ENCODE peak calls at places on chromosomes 4 and X, in seven cellular contexts. One of them, this sample, is unnamed.

GRCh38 chr4:72006576-72006975 is 25.2 kb upstream of the NPFFR2 start:
- DNase-seq in RWPE2: no peak
- DNase-seq in colonic mucosa: no peak
- DNase-seq in CD8-positive, alpha-beta memory T cell: no peak
- DNase-seq in lung: no peak
- DNase-seq in RWPE1: peak
- DNase-seq in Karpas-422: no peak
- DNase-seq in this sample: no peak

GRCh38 chr4:154836513-154836912 is 55.4 kb downstream of the RBM46 start:
- DNase-seq in CD8-positive, alpha-beta memory T cell: no peak
- DNase-seq in RWPE2: no peak
- DNase-seq in lung: no peak
- DNase-seq in RWPE1: no peak
- DNase-seq in Karpas-422: no peak
- DNase-seq in colonic mucosa: no peak
- DNase-seq in this sample: no peak

GRCh38 chr4:12265554-12265953 is 836.9 kb upstream of the HS3ST1 start:
- DNase-seq in Karpas-422: no peak
- DNase-seq in CD8-positive, alpha-beta memory T cell: no peak
- DNase-seq in colonic mucosa: no peak
- DNase-seq in RWPE2: no peak
- DNase-seq in lung: no peak
- DNase-seq in RWPE1: no peak
- DNase-seq in this sample: no peak

GRCh38 chr4:175935016-175935661 is 123.1 kb upstream of the GPM6A start:
- DNase-seq in Karpas-422: no peak
- DNase-seq in lung: no peak
- DNase-seq in RWPE2: no peak
- DNase-seq in RWPE1: peak
- DNase-seq in CD8-positive, alpha-beta memory T cell: no peak
- DNase-seq in colonic mucosa: no peak
- DNase-seq in this sample: peak

GRCh38 chr4:114780205-114780604 is 181.6 kb downstream of the UGT8 start:
- DNase-seq in colonic mucosa: no peak
- DNase-seq in RWPE2: no peak
- DNase-seq in Karpas-422: peak
- DNase-seq in lung: no peak
- DNase-seq in RWPE1: peak
- DNase-seq in CD8-positive, alpha-beta memory T cell: no peak
- DNase-seq in this sample: no peak

GRCh38 chrX:64204701-64205440 is 637 bp downstream of the AMER1 start:
- DNase-seq in Karpas-422: peak
- DNase-seq in RWPE1: peak
- DNase-seq in lung: peak
- DNase-seq in CD8-positive, alpha-beta memory T cell: peak
- DNase-seq in colonic mucosa: peak
- DNase-seq in RWPE2: no peak
- DNase-seq in this sample: peak

GRCh38 chr4:138049350-138049749 is 192.8 kb downstream of the SLC7A11 start:
- DNase-seq in RWPE2: no peak
- DNase-seq in colonic mucosa: no peak
- DNase-seq in RWPE1: no peak
- DNase-seq in CD8-positive, alpha-beta memory T cell: no peak
- DNase-seq in Karpas-422: no peak
- DNase-seq in lung: no peak
- DNase-seq in this sample: no peak

GRCh38 chrX:39815621-39816020 is 282.1 kb downstream of the BCOR start:
- DNase-seq in lung: no peak
- DNase-seq in colonic mucosa: no peak
- DNase-seq in CD8-positive, alpha-beta memory T cell: no peak
- DNase-seq in RWPE2: no peak
- DNase-seq in Karpas-422: peak
- DNase-seq in RWPE1: no peak
- DNase-seq in this sample: no peak

GRCh38 chr4:163663454-163664225 is 169.2 kb downstream of the TMA16 start:
- DNase-seq in Karpas-422: peak
- DNase-seq in RWPE2: no peak
- DNase-seq in RWPE1: no peak
- DNase-seq in lung: no peak
- DNase-seq in CD8-positive, alpha-beta memory T cell: no peak
- DNase-seq in colonic mucosa: no peak
- DNase-seq in this sample: no peak

GRCh38 chrX:153782324-153782723 is 1.5 kb downstream of the SRPK3 start:
- DNase-seq in Karpas-422: peak
- DNase-seq in RWPE2: no peak
- DNase-seq in CD8-positive, alpha-beta memory T cell: no peak
- DNase-seq in lung: no peak
- DNase-seq in RWPE1: no peak
- DNase-seq in colonic mucosa: no peak
- DNase-seq in this sample: no peak

GRCh38 chr4:122831515-122832196 is 5.0 kb downstream of the FGF2 start:
- DNase-seq in lung: no peak
- DNase-seq in RWPE1: peak
- DNase-seq in Karpas-422: no peak
- DNase-seq in RWPE2: no peak
- DNase-seq in colonic mucosa: no peak
- DNase-seq in CD8-positive, alpha-beta memory T cell: no peak
- DNase-seq in this sample: no peak

GRCh38 chrX:19188566-19188965 is 66.3 kb upstream of the ADGRG2 start:
- DNase-seq in lung: no peak
- DNase-seq in RWPE1: no peak
- DNase-seq in RWPE2: no peak
- DNase-seq in colonic mucosa: no peak
- DNase-seq in Karpas-422: no peak
- DNase-seq in CD8-positive, alpha-beta memory T cell: no peak
- DNase-seq in this sample: no peak

GRCh38 chrX:40107291-40108083 is 9.7 kb upstream of the BCOR start:
- DNase-seq in colonic mucosa: peak
- DNase-seq in lung: no peak
- DNase-seq in RWPE2: no peak
- DNase-seq in RWPE1: no peak
- DNase-seq in Karpas-422: no peak
- DNase-seq in CD8-positive, alpha-beta memory T cell: no peak
- DNase-seq in this sample: peak

GRCh38 chr4:77113069-77113468 is 37.3 kb upstream of the CCNI start:
- DNase-seq in RWPE1: no peak
- DNase-seq in RWPE2: no peak
- DNase-seq in CD8-positive, alpha-beta memory T cell: no peak
- DNase-seq in lung: no peak
- DNase-seq in Karpas-422: no peak
- DNase-seq in colonic mucosa: no peak
- DNase-seq in this sample: no peak

GRCh38 chr4:129972257-129972656 is 876.3 kb downstream of the C4orf33 start:
- DNase-seq in RWPE2: no peak
- DNase-seq in CD8-positive, alpha-beta memory T cell: no peak
- DNase-seq in colonic mucosa: no peak
- DNase-seq in Karpas-422: peak
- DNase-seq in RWPE1: no peak
- DNase-seq in lung: no peak
- DNase-seq in this sample: no peak

GRCh38 chr4:165464338-165464737 is 85.5 kb downstream of the CPE start:
- DNase-seq in lung: no peak
- DNase-seq in Karpas-422: no peak
- DNase-seq in CD8-positive, alpha-beta memory T cell: no peak
- DNase-seq in colonic mucosa: no peak
- DNase-seq in RWPE1: no peak
- DNase-seq in RWPE2: no peak
- DNase-seq in this sample: no peak

GRCh38 chr4:22356996-22357596 is 158.8 kb downstream of the ADGRA3 start:
- DNase-seq in colonic mucosa: no peak
- DNase-seq in lung: no peak
- DNase-seq in CD8-positive, alpha-beta memory T cell: no peak
- DNase-seq in Karpas-422: peak
- DNase-seq in RWPE2: no peak
- DNase-seq in RWPE1: no peak
- DNase-seq in this sample: no peak

GRCh38 chrX:102154900-102155805 is 624 bp downstream of the BEX5 start:
- DNase-seq in RWPE1: no peak
- DNase-seq in CD8-positive, alpha-beta memory T cell: peak
- DNase-seq in lung: peak
- DNase-seq in RWPE2: no peak
- DNase-seq in Karpas-422: peak
- DNase-seq in colonic mucosa: peak
- DNase-seq in this sample: peak

GRCh38 chrX:136708348-136708747 is 60.4 kb downstream of the CD40LG start:
- DNase-seq in colonic mucosa: no peak
- DNase-seq in RWPE1: no peak
- DNase-seq in CD8-positive, alpha-beta memory T cell: no peak
- DNase-seq in lung: no peak
- DNase-seq in RWPE2: no peak
- DNase-seq in Karpas-422: peak
- DNase-seq in this sample: no peak

GRCh38 chrX:136710324-136710951 is 62.5 kb downstream of the CD40LG start:
- DNase-seq in colonic mucosa: no peak
- DNase-seq in CD8-positive, alpha-beta memory T cell: no peak
- DNase-seq in Karpas-422: no peak
- DNase-seq in lung: no peak
- DNase-seq in RWPE2: no peak
- DNase-seq in RWPE1: no peak
- DNase-seq in this sample: no peak

GRCh38 chrX:136714626-136715599 is 65.8 kb downstream of the ARHGEF6 start:
- DNase-seq in RWPE1: no peak
- DNase-seq in CD8-positive, alpha-beta memory T cell: no peak
- DNase-seq in Karpas-422: peak
- DNase-seq in colonic mucosa: no peak
- DNase-seq in lung: no peak
- DNase-seq in RWPE2: no peak
- DNase-seq in this sample: no peak

GRCh38 chrX:136711147-136711546 is 63.2 kb downstream of the CD40LG start:
- DNase-seq in CD8-positive, alpha-beta memory T cell: no peak
- DNase-seq in RWPE1: no peak
- DNase-seq in lung: no peak
- DNase-seq in RWPE2: no peak
- DNase-seq in colonic mucosa: peak
- DNase-seq in Karpas-422: peak
- DNase-seq in this sample: no peak

GRCh38 chrX:136712631-136713030 is 64.7 kb downstream of the CD40LG start:
- DNase-seq in CD8-positive, alpha-beta memory T cell: no peak
- DNase-seq in RWPE1: no peak
- DNase-seq in lung: no peak
- DNase-seq in RWPE2: no peak
- DNase-seq in Karpas-422: no peak
- DNase-seq in colonic mucosa: no peak
- DNase-seq in this sample: no peak
- H3K27ac ChIP-seq in CD8-positive, alpha-beta memory T cell: no peak
- H3K27ac ChIP-seq in RWPE1: no peak
- H3K27ac ChIP-seq in lung: no peak
- H3K27ac ChIP-seq in RWPE2: no peak
- H3K27ac ChIP-seq in Karpas-422: no peak
- H3K27ac ChIP-seq in colonic mucosa: no peak
- H3K27ac ChIP-seq in this sample: no peak

GRCh38 chr4:168711197-168712120 is 214.6 kb downstream of the PALLD start:
- DNase-seq in Karpas-422: no peak
- DNase-seq in RWPE1: no peak
- DNase-seq in CD8-positive, alpha-beta memory T cell: no peak
- DNase-seq in RWPE2: no peak
- DNase-seq in lung: no peak
- DNase-seq in colonic mucosa: no peak
- DNase-seq in this sample: no peak

GRCh38 chr4:168708108-168708507 is 211.3 kb downstream of the PALLD start:
- DNase-seq in colonic mucosa: no peak
- DNase-seq in RWPE2: no peak
- DNase-seq in RWPE1: no peak
- DNase-seq in lung: no peak
- DNase-seq in CD8-positive, alpha-beta memory T cell: no peak
- DNase-seq in Karpas-422: no peak
- DNase-seq in this sample: no peak

GRCh38 chr4:168713193-168713592 is 216.3 kb downstream of the PALLD start:
- DNase-seq in lung: no peak
- DNase-seq in CD8-positive, alpha-beta memory T cell: no peak
- DNase-seq in colonic mucosa: no peak
- DNase-seq in RWPE1: no peak
- DNase-seq in Karpas-422: no peak
- DNase-seq in RWPE2: no peak
- DNase-seq in this sample: no peak

GRCh38 chr4:168712316-168712855 is 215.5 kb downstream of the PALLD start:
- DNase-seq in Karpas-422: no peak
- DNase-seq in colonic mucosa: no peak
- DNase-seq in CD8-positive, alpha-beta memory T cell: no peak
- DNase-seq in RWPE2: no peak
- DNase-seq in RWPE1: no peak
- DNase-seq in lung: no peak
- DNase-seq in this sample: no peak

GRCh38 chr4:168710353-168710946 is 213.6 kb downstream of the PALLD start:
- DNase-seq in CD8-positive, alpha-beta memory T cell: no peak
- DNase-seq in lung: no peak
- DNase-seq in RWPE1: peak
- DNase-seq in Karpas-422: peak
- DNase-seq in colonic mucosa: peak
- DNase-seq in RWPE2: no peak
- DNase-seq in this sample: peak
- H3K27ac ChIP-seq in CD8-positive, alpha-beta memory T cell: no peak
- H3K27ac ChIP-seq in lung: peak
- H3K27ac ChIP-seq in RWPE1: no peak
- H3K27ac ChIP-seq in Karpas-422: no peak
- H3K27ac ChIP-seq in colonic mucosa: no peak
- H3K27ac ChIP-seq in RWPE2: no peak
- H3K27ac ChIP-seq in this sample: no peak

GRCh38 chrX:2523911-2524310 is 23.1 kb upstream of the DHRSX start:
- DNase-seq in colonic mucosa: no peak
- DNase-seq in RWPE1: no peak
- DNase-seq in Karpas-422: no peak
- DNase-seq in RWPE2: no peak
- DNase-seq in CD8-positive, alpha-beta memory T cell: no peak
- DNase-seq in lung: no peak
- DNase-seq in this sample: no peak
- H3K27ac ChIP-seq in colonic mucosa: no peak
- H3K27ac ChIP-seq in RWPE1: no peak
- H3K27ac ChIP-seq in Karpas-422: no peak
- H3K27ac ChIP-seq in RWPE2: no peak
- H3K27ac ChIP-seq in CD8-positive, alpha-beta memory T cell: no peak
- H3K27ac ChIP-seq in lung: no peak
- H3K27ac ChIP-seq in this sample: no peak

GRCh38 chr4:145681956-145682355 is 2.0 kb downstream of the C4orf51 start:
- DNase-seq in RWPE2: no peak
- DNase-seq in lung: no peak
- DNase-seq in CD8-positive, alpha-beta memory T cell: no peak
- DNase-seq in RWPE1: no peak
- DNase-seq in Karpas-422: no peak
- DNase-seq in colonic mucosa: no peak
- DNase-seq in this sample: no peak

GRCh38 chr4:145681518-145681917 is 1.6 kb downstream of the C4orf51 start:
- DNase-seq in RWPE1: no peak
- DNase-seq in Karpas-422: no peak
- DNase-seq in lung: no peak
- DNase-seq in CD8-positive, alpha-beta memory T cell: no peak
- DNase-seq in colonic mucosa: no peak
- DNase-seq in RWPE2: no peak
- DNase-seq in this sample: no peak

GRCh38 chr4:145680902-145681301 is 956 bp downstream of the C4orf51 start:
- DNase-seq in colonic mucosa: no peak
- DNase-seq in RWPE1: no peak
- DNase-seq in lung: no peak
- DNase-seq in Karpas-422: no peak
- DNase-seq in RWPE2: no peak
- DNase-seq in CD8-positive, alpha-beta memory T cell: no peak
- DNase-seq in this sample: no peak

GRCh38 chr4:145679520-145679919 is 426 bp upstream of the C4orf51 start:
- DNase-seq in colonic mucosa: no peak
- DNase-seq in lung: peak
- DNase-seq in RWPE2: no peak
- DNase-seq in RWPE1: peak
- DNase-seq in Karpas-422: no peak
- DNase-seq in CD8-positive, alpha-beta memory T cell: no peak
- DNase-seq in this sample: peak

GRCh38 chr4:145679991-145680455 is at the start of gene C4orf51:
- DNase-seq in CD8-positive, alpha-beta memory T cell: no peak
- DNase-seq in lung: peak
- DNase-seq in RWPE2: no peak
- DNase-seq in colonic mucosa: no peak
- DNase-seq in Karpas-422: no peak
- DNase-seq in RWPE1: peak
- DNase-seq in this sample: peak
- H3K27ac ChIP-seq in CD8-positive, alpha-beta memory T cell: no peak
- H3K27ac ChIP-seq in lung: peak
- H3K27ac ChIP-seq in RWPE2: no peak
- H3K27ac ChIP-seq in colonic mucosa: no peak
- H3K27ac ChIP-seq in Karpas-422: no peak
- H3K27ac ChIP-seq in RWPE1: no peak
- H3K27ac ChIP-seq in this sample: peak